ENCODE peak calls at places on chromosomes 5 and 9, in nine cellular contexts. One of them, this sample, is unnamed. For H3K36me3 and H3K27me3, the result is how much of the 10 kb centered on the place peaks cover.

GRCh38 chr5:109649371-109649770 is 40.4 kb upstream of the MAN2A1 start:
- DNase-seq in uterus: no peak
- DNase-seq in CD8-positive, alpha-beta memory T cell: no peak
- DNase-seq in left ventricle myocardium inferior: no peak
- DNase-seq in neural progenitor cell: peak
- DNase-seq in ovary: no peak
- DNase-seq in spleen: no peak
- DNase-seq in CD4-positive, CD25-positive, alpha-beta regulatory T cell: no peak
- DNase-seq in MM.1S: no peak
- DNase-seq in this sample: no peak

GRCh38 chr9:129752915-129753724 is at the start of gene PTGES:
- DNase-seq in uterus: peak
- DNase-seq in CD8-positive, alpha-beta memory T cell: peak
- DNase-seq in left ventricle myocardium inferior: peak
- DNase-seq in neural progenitor cell: peak
- DNase-seq in ovary: peak
- DNase-seq in spleen: peak
- DNase-seq in CD4-positive, CD25-positive, alpha-beta regulatory T cell: peak
- DNase-seq in MM.1S: peak
- DNase-seq in this sample: peak

GRCh38 chr9:33042528-33042927 is 17.5 kb downstream of the DNAJA1 start:
- DNase-seq in uterus: no peak
- DNase-seq in CD8-positive, alpha-beta memory T cell: no peak
- DNase-seq in left ventricle myocardium inferior: no peak
- DNase-seq in neural progenitor cell: no peak
- DNase-seq in ovary: no peak
- DNase-seq in spleen: no peak
- DNase-seq in CD4-positive, CD25-positive, alpha-beta regulatory T cell: no peak
- DNase-seq in MM.1S: no peak
- DNase-seq in this sample: no peak

GRCh38 chr5:121913397-121913796 is 48.4 kb upstream of the SRFBP1 start:
- DNase-seq in uterus: no peak
- DNase-seq in CD8-positive, alpha-beta memory T cell: no peak
- DNase-seq in left ventricle myocardium inferior: no peak
- DNase-seq in neural progenitor cell: no peak
- DNase-seq in ovary: no peak
- DNase-seq in spleen: no peak
- DNase-seq in CD4-positive, CD25-positive, alpha-beta regulatory T cell: no peak
- DNase-seq in MM.1S: no peak
- DNase-seq in this sample: no peak

GRCh38 chr9:124660341-124660801 is 110.7 kb downstream of the NR6A1 start:
- DNase-seq in uterus: no peak
- DNase-seq in CD8-positive, alpha-beta memory T cell: no peak
- DNase-seq in left ventricle myocardium inferior: no peak
- DNase-seq in neural progenitor cell: peak
- DNase-seq in ovary: no peak
- DNase-seq in spleen: no peak
- DNase-seq in CD4-positive, CD25-positive, alpha-beta regulatory T cell: peak
- DNase-seq in MM.1S: no peak
- DNase-seq in this sample: peak

GRCh38 chr9:8718121-8718725 is 918.6 kb upstream of the DMAC1 start:
- DNase-seq in uterus: no peak
- DNase-seq in CD8-positive, alpha-beta memory T cell: no peak
- DNase-seq in left ventricle myocardium inferior: no peak
- DNase-seq in neural progenitor cell: peak
- DNase-seq in ovary: no peak
- DNase-seq in spleen: no peak
- DNase-seq in CD4-positive, CD25-positive, alpha-beta regulatory T cell: no peak
- DNase-seq in MM.1S: no peak
- DNase-seq in this sample: no peak

GRCh38 chr5:167030500-167031120 is 1260.8 kb upstream of the WWC1 start:
- DNase-seq in uterus: no peak
- DNase-seq in CD8-positive, alpha-beta memory T cell: no peak
- DNase-seq in left ventricle myocardium inferior: no peak
- DNase-seq in neural progenitor cell: peak
- DNase-seq in ovary: no peak
- DNase-seq in spleen: no peak
- DNase-seq in CD4-positive, CD25-positive, alpha-beta regulatory T cell: no peak
- DNase-seq in MM.1S: no peak
- DNase-seq in this sample: no peak

GRCh38 chr5:72452515-72453259 is 54.5 kb downstream of the ZNF366 start:
- DNase-seq in uterus: peak
- DNase-seq in CD8-positive, alpha-beta memory T cell: no peak
- DNase-seq in left ventricle myocardium inferior: peak
- DNase-seq in neural progenitor cell: no peak
- DNase-seq in ovary: peak
- DNase-seq in spleen: no peak
- DNase-seq in CD4-positive, CD25-positive, alpha-beta regulatory T cell: no peak
- DNase-seq in MM.1S: no peak
- DNase-seq in this sample: no peak

GRCh38 chr9:19162956-19163355 is 35.7 kb upstream of the PLIN2 start:
- DNase-seq in uterus: peak
- DNase-seq in CD8-positive, alpha-beta memory T cell: no peak
- DNase-seq in left ventricle myocardium inferior: peak
- DNase-seq in neural progenitor cell: no peak
- DNase-seq in ovary: no peak
- DNase-seq in spleen: peak
- DNase-seq in CD4-positive, CD25-positive, alpha-beta regulatory T cell: no peak
- DNase-seq in MM.1S: no peak
- DNase-seq in this sample: no peak

GRCh38 chr9:97437151-97437550 is 25.3 kb downstream of the TDRD7 start:
- DNase-seq in uterus: no peak
- DNase-seq in CD8-positive, alpha-beta memory T cell: no peak
- DNase-seq in left ventricle myocardium inferior: no peak
- DNase-seq in neural progenitor cell: no peak
- DNase-seq in ovary: no peak
- DNase-seq in spleen: no peak
- DNase-seq in CD4-positive, CD25-positive, alpha-beta regulatory T cell: no peak
- DNase-seq in MM.1S: no peak
- DNase-seq in this sample: no peak

GRCh38 chr5:141966275-141966962 is 2.5 kb upstream of the RNF14 start:
- DNase-seq in uterus: no peak
- DNase-seq in CD8-positive, alpha-beta memory T cell: no peak
- DNase-seq in left ventricle myocardium inferior: no peak
- DNase-seq in neural progenitor cell: no peak
- DNase-seq in ovary: no peak
- DNase-seq in spleen: no peak
- DNase-seq in CD4-positive, CD25-positive, alpha-beta regulatory T cell: no peak
- DNase-seq in MM.1S: no peak
- DNase-seq in this sample: no peak

GRCh38 chr5:141965071-141965470 is 3.8 kb upstream of the RNF14 start:
- DNase-seq in uterus: no peak
- DNase-seq in CD8-positive, alpha-beta memory T cell: no peak
- DNase-seq in left ventricle myocardium inferior: no peak
- DNase-seq in neural progenitor cell: no peak
- DNase-seq in ovary: no peak
- DNase-seq in spleen: no peak
- DNase-seq in CD4-positive, CD25-positive, alpha-beta regulatory T cell: no peak
- DNase-seq in MM.1S: no peak
- DNase-seq in this sample: no peak

GRCh38 chr5:141969783-141970741 is 1.2 kb downstream of the RNF14 start:
- DNase-seq in uterus: no peak
- DNase-seq in CD8-positive, alpha-beta memory T cell: no peak
- DNase-seq in left ventricle myocardium inferior: no peak
- DNase-seq in neural progenitor cell: no peak
- DNase-seq in ovary: no peak
- DNase-seq in spleen: no peak
- DNase-seq in CD4-positive, CD25-positive, alpha-beta regulatory T cell: peak
- DNase-seq in MM.1S: peak
- DNase-seq in this sample: peak

GRCh38 chr5:141968914-141969608 is at the start of gene RNF14:
- DNase-seq in uterus: peak
- DNase-seq in CD8-positive, alpha-beta memory T cell: peak
- DNase-seq in left ventricle myocardium inferior: peak
- DNase-seq in neural progenitor cell: peak
- DNase-seq in ovary: peak
- DNase-seq in spleen: peak
- DNase-seq in CD4-positive, CD25-positive, alpha-beta regulatory T cell: peak
- DNase-seq in MM.1S: peak
- DNase-seq in this sample: peak

GRCh38 chr5:141966963-141967333 is 2.0 kb upstream of the RNF14 start:
- DNase-seq in uterus: no peak
- DNase-seq in CD8-positive, alpha-beta memory T cell: no peak
- DNase-seq in left ventricle myocardium inferior: no peak
- DNase-seq in neural progenitor cell: no peak
- DNase-seq in ovary: no peak
- DNase-seq in spleen: no peak
- DNase-seq in CD4-positive, CD25-positive, alpha-beta regulatory T cell: no peak
- DNase-seq in MM.1S: no peak
- DNase-seq in this sample: no peak
- H3K4me3 ChIP-seq in uterus: no peak
- H3K4me3 ChIP-seq in CD8-positive, alpha-beta memory T cell: no peak
- H3K4me3 ChIP-seq in left ventricle myocardium inferior: no peak
- H3K4me3 ChIP-seq in neural progenitor cell: no peak
- H3K4me3 ChIP-seq in ovary: no peak
- H3K4me3 ChIP-seq in spleen: no peak
- H3K4me3 ChIP-seq in CD4-positive, CD25-positive, alpha-beta regulatory T cell: no peak
- H3K4me3 ChIP-seq in MM.1S: no peak
- H3K4me3 ChIP-seq in this sample: no peak

DNA sequence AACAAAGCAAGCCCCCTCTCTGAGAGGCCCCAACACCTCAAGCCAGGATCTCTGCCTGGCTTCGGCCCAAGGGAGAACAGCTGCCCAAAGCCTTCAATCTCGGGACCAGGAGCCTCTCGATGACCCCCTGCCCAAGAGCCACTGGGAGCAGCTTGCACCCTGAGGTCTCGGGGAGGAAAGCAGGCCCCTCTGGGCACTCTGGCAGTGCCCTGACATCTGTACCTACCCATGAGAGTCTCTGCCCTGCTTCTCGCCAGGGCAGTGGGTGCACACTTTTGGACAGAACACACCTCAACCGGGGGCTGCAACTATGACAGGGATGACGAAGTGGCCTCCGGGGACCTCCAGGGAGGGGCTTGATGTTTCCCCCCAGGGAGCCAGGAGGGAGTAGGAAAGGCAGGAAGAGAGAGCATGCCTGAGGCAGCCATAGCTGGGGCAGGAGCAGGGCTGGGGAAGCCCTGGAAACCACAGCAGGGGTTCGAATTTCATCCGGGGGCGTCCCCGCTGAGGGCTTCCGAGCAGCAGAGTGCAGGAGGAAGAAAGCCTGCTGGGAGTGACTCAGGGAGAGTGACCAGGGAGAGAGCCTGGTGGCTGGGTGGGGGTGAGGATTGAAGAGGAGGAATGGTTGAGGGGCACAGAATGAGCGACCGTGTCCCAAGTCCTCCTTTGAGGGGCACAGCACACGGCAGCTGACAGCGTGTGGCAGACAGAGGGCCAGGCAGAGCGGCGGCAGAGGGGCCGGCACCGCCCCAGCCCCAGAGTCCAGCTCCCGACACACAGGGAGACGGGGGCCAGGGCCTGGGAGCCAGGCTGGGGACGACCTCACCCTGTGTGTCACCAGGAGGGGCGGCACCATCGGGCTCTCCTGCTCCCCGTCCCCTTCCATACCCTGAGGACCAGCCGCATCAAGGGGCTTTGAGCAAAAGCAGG is 1.8 kb downstream of the LPCAT1 start:
- DNase-seq in uterus: peak
- DNase-seq in CD8-positive, alpha-beta memory T cell: peak
- DNase-seq in left ventricle myocardium inferior: no peak
- DNase-seq in neural progenitor cell: peak
- DNase-seq in ovary: peak
- DNase-seq in spleen: peak
- DNase-seq in CD4-positive, CD25-positive, alpha-beta regulatory T cell: no peak
- DNase-seq in MM.1S: no peak
- DNase-seq in this sample: no peak
- H3K36me3 ChIP-seq in uterus: under half
- H3K36me3 ChIP-seq in CD8-positive, alpha-beta memory T cell: under half
- H3K36me3 ChIP-seq in left ventricle myocardium inferior: under half
- H3K36me3 ChIP-seq in neural progenitor cell: under half
- H3K36me3 ChIP-seq in ovary: under half
- H3K36me3 ChIP-seq in spleen: under half
- H3K36me3 ChIP-seq in CD4-positive, CD25-positive, alpha-beta regulatory T cell: under half
- H3K36me3 ChIP-seq in MM.1S: under half
- H3K36me3 ChIP-seq in this sample: under half

GRCh38 chr5:141753971-141754713 is 72.1 kb upstream of the ARAP3 start:
- DNase-seq in uterus: no peak
- DNase-seq in CD8-positive, alpha-beta memory T cell: no peak
- DNase-seq in left ventricle myocardium inferior: no peak
- DNase-seq in neural progenitor cell: peak
- DNase-seq in ovary: no peak
- DNase-seq in spleen: no peak
- DNase-seq in CD4-positive, CD25-positive, alpha-beta regulatory T cell: peak
- DNase-seq in MM.1S: peak
- DNase-seq in this sample: no peak
- H3K27me3 ChIP-seq in uterus: under half
- H3K27me3 ChIP-seq in CD8-positive, alpha-beta memory T cell: under half
- H3K27me3 ChIP-seq in left ventricle myocardium inferior: half or more
- H3K27me3 ChIP-seq in neural progenitor cell: under half
- H3K27me3 ChIP-seq in ovary: under half
- H3K27me3 ChIP-seq in spleen: under half
- H3K27me3 ChIP-seq in CD4-positive, CD25-positive, alpha-beta regulatory T cell: under half
- H3K27me3 ChIP-seq in MM.1S: under half
- H3K27me3 ChIP-seq in this sample: under half

GRCh38 chr9:16058131-16058549 is 505.3 kb downstream of the CCDC171 start:
- DNase-seq in uterus: no peak
- DNase-seq in CD8-positive, alpha-beta memory T cell: no peak
- DNase-seq in left ventricle myocardium inferior: no peak
- DNase-seq in neural progenitor cell: no peak
- DNase-seq in ovary: no peak
- DNase-seq in spleen: no peak
- DNase-seq in CD4-positive, CD25-positive, alpha-beta regulatory T cell: peak
- DNase-seq in MM.1S: no peak
- DNase-seq in this sample: no peak
- H3K4me3 ChIP-seq in uterus: no peak
- H3K4me3 ChIP-seq in CD8-positive, alpha-beta memory T cell: no peak
- H3K4me3 ChIP-seq in left ventricle myocardium inferior: no peak
- H3K4me3 ChIP-seq in neural progenitor cell: no peak
- H3K4me3 ChIP-seq in ovary: no peak
- H3K4me3 ChIP-seq in spleen: no peak
- H3K4me3 ChIP-seq in CD4-positive, CD25-positive, alpha-beta regulatory T cell: no peak
- H3K4me3 ChIP-seq in MM.1S: no peak
- H3K4me3 ChIP-seq in this sample: no peak

This sample was measured in GM06990.